ENCODE peak calls at places on chromosomes 5 and 9, in five cellular contexts. One of them, this sample, is unnamed.

GRCh38 chr9:128203842-128204551 is 818 bp downstream of the DNM1 start:
- DNase-seq in body of pancreas: no peak
- DNase-seq in fibroblast of villous mesenchyme: peak; percentile 31
- DNase-seq in suprapubic skin: no peak
- DNase-seq in GM23338: peak; percentile 74
- DNase-seq in this sample: no peak

GRCh38 chr9:76718166-76718565 is 46.1 kb upstream of the PCA3 start:
- DNase-seq in body of pancreas: no peak
- DNase-seq in GM23338: peak; percentile 53
- DNase-seq in fibroblast of villous mesenchyme: no peak
- DNase-seq in suprapubic skin: no peak
- DNase-seq in this sample: no peak

GRCh38 chr9:34599546-34599945 is 10.0 kb upstream of the CNTFR start:
- DNase-seq in GM23338: no peak
- DNase-seq in fibroblast of villous mesenchyme: no peak
- DNase-seq in body of pancreas: no peak
- DNase-seq in suprapubic skin: no peak
- DNase-seq in this sample: no peak

GRCh38 chr9:15310448-15310847 is 3.4 kb upstream of the TTC39B start:
- DNase-seq in fibroblast of villous mesenchyme: no peak
- DNase-seq in GM23338: no peak
- DNase-seq in body of pancreas: no peak
- DNase-seq in suprapubic skin: no peak
- DNase-seq in this sample: no peak

GRCh38 chr5:53130206-53130605 is 20.6 kb upstream of the MOCS2 start:
- DNase-seq in fibroblast of villous mesenchyme: peak; percentile 33
- DNase-seq in GM23338: no peak
- DNase-seq in suprapubic skin: no peak
- DNase-seq in body of pancreas: no peak
- DNase-seq in this sample: no peak

GRCh38 chr5:26148569-26149107 is 889.7 kb downstream of the CDH9 start:
- DNase-seq in suprapubic skin: no peak
- DNase-seq in body of pancreas: no peak
- DNase-seq in GM23338: peak; percentile 26
- DNase-seq in fibroblast of villous mesenchyme: no peak
- DNase-seq in this sample: no peak

GRCh38 chr5:56311306-56311904 is 78.3 kb upstream of the ANKRD55 start:
- DNase-seq in suprapubic skin: no peak
- DNase-seq in fibroblast of villous mesenchyme: no peak
- DNase-seq in body of pancreas: peak; percentile 52
- DNase-seq in GM23338: no peak
- DNase-seq in this sample: no peak

GRCh38 chr9:110109331-110110110 is 98.4 kb downstream of the C9orf152 start:
- DNase-seq in body of pancreas: no peak
- DNase-seq in suprapubic skin: no peak
- DNase-seq in GM23338: peak; percentile 64
- DNase-seq in fibroblast of villous mesenchyme: no peak
- DNase-seq in this sample: no peak

GRCh38 chr9:85658716-85659115 is 83.0 kb downstream of the AGTPBP1 start:
- DNase-seq in body of pancreas: no peak
- DNase-seq in fibroblast of villous mesenchyme: no peak
- DNase-seq in GM23338: no peak
- DNase-seq in suprapubic skin: no peak
- DNase-seq in this sample: no peak

GRCh38 chr9:109329274-109330258 is 8.7 kb upstream of the EPB41L4B start:
- DNase-seq in suprapubic skin: peak; percentile 87
- DNase-seq in GM23338: peak; percentile 38
- DNase-seq in fibroblast of villous mesenchyme: peak; percentile 58
- DNase-seq in body of pancreas: peak; percentile 94
- DNase-seq in this sample: peak; percentile 90

DNA sequence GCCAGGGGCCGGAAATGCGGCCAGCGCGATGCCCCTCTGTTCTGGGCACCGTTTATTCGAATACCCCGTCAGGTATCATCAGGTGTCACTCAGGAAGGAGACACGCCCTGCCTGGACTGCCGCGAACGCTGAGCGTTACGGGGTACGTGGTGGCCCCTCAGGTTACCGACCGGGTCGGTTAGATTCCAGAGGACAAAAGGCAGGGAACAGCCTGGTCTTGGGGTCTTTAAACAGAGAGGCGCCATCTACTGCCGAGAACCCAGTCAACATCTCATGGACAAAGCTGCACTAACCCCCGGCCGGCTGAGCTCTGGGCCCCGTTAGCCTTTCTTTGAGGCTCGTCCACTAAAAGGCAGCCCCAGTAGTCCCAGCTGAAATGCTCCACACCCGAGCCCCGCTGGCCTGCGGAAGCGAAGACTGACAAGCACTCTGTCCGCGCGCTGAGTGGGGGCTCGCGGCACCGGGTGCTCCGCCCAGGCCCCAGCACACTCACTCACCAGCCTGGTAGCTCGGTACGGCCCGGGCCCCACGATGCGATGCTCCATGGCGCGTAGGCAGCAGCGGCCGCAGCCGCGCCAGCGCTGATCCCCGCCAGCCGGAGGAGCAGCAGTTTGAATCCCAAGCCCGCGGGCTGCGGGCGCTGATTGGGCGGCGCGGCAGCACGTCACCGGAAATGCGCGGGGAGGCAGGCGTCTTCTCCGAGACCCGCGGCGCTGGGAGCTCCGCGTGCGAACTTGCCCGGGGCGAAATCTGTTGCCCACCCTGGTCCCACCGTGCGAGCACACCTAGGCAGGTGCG is at the start of gene DEPDC1B:
- DNase-seq in body of pancreas: peak; percentile 82
- DNase-seq in suprapubic skin: peak; percentile 88
- DNase-seq in GM23338: peak; percentile 95
- DNase-seq in fibroblast of villous mesenchyme: peak; percentile 89
- DNase-seq in this sample: peak; percentile 90
- TF ChIP-seq CTCF in body of pancreas: no peak
- TF ChIP-seq CTCF in suprapubic skin: no peak
- TF ChIP-seq CTCF in GM23338: peak; percentile 53
- TF ChIP-seq CTCF in fibroblast of villous mesenchyme: peak; percentile 48
- TF ChIP-seq CTCF in this sample: peak; percentile 26

DNA sequence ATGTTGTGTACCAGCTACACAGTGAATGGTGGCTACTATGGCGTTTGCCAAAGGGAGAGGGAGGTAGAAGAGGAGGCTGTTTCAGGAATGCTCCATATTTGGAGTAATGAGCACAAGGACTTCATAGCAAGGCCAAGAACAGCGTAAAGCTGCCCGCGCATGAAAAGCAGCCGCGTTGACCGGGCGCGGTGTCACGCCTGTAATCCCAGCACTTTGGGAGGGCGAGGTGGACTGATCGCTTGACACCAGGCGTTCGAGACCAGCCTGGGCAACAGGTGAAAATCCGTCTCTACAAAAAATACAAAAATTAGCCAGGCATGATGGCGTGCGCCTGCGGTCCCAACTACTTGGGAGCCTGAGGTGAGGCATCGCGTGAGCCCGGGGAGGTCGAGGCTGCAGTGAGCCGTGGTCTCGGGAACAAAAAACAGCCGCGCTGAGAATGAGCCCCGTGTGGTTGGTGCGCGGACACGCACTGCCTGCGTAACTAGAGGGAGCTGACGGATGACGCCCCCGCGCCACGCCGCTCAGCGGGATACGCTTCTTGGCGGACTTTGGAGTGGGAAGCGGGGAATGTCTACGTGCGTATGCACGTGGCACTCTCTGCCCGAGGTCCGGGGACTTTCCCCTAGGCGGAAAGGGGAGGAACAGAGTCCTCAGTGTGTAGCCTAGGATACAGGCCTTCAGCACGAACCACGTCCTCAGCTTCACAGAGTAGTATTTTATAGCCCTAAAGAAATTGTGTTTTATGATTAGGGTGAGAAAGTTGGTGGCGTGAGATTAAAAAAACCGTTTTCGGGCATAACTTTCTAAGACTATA is at the start of gene RMRP:
- DNase-seq in fibroblast of villous mesenchyme: peak; percentile 100
- DNase-seq in GM23338: peak; percentile 99
- DNase-seq in body of pancreas: peak; percentile 99
- DNase-seq in suprapubic skin: peak; percentile 99
- DNase-seq in this sample: peak; percentile 99
- TF ChIP-seq CTCF in fibroblast of villous mesenchyme: peak; percentile 19
- TF ChIP-seq CTCF in GM23338: peak; percentile 5
- TF ChIP-seq CTCF in body of pancreas: peak; percentile 62
- TF ChIP-seq CTCF in suprapubic skin: no peak
- TF ChIP-seq CTCF in this sample: no peak

GRCh38 chr9:6944093-6944551 is 186.3 kb downstream of the KDM4C start:
- DNase-seq in body of pancreas: no peak
- DNase-seq in suprapubic skin: no peak
- DNase-seq in GM23338: no peak
- DNase-seq in fibroblast of villous mesenchyme: peak; percentile 65
- DNase-seq in this sample: peak; percentile 85
- TF ChIP-seq CTCF in body of pancreas: peak; percentile 27
- TF ChIP-seq CTCF in suprapubic skin: no peak
- TF ChIP-seq CTCF in GM23338: no peak
- TF ChIP-seq CTCF in fibroblast of villous mesenchyme: no peak
- TF ChIP-seq CTCF in this sample: no peak

GRCh38 chr5:171157775-171158174 is 151.3 kb upstream of the TLX3 start:
- DNase-seq in GM23338: no peak
- DNase-seq in fibroblast of villous mesenchyme: no peak
- DNase-seq in body of pancreas: no peak
- DNase-seq in suprapubic skin: no peak
- DNase-seq in this sample: no peak

GRCh38 chr5:171166766-171167165 is 142.3 kb upstream of the TLX3 start:
- DNase-seq in suprapubic skin: no peak
- DNase-seq in body of pancreas: no peak
- DNase-seq in fibroblast of villous mesenchyme: no peak
- DNase-seq in GM23338: no peak
- DNase-seq in this sample: no peak

GRCh38 chr5:171162165-171162564 is 146.9 kb upstream of the TLX3 start:
- DNase-seq in suprapubic skin: no peak
- DNase-seq in body of pancreas: no peak
- DNase-seq in GM23338: peak; percentile 4
- DNase-seq in fibroblast of villous mesenchyme: no peak
- DNase-seq in this sample: no peak

GRCh38 chr5:171158581-171158980 is 150.5 kb upstream of the TLX3 start:
- DNase-seq in body of pancreas: no peak
- DNase-seq in GM23338: no peak
- DNase-seq in suprapubic skin: no peak
- DNase-seq in fibroblast of villous mesenchyme: no peak
- DNase-seq in this sample: peak; percentile 8

GRCh38 chr5:171162602-171163001 is 146.4 kb upstream of the TLX3 start:
- DNase-seq in suprapubic skin: no peak
- DNase-seq in GM23338: peak; percentile 80
- DNase-seq in body of pancreas: no peak
- DNase-seq in fibroblast of villous mesenchyme: peak; percentile 17
- DNase-seq in this sample: peak; percentile 41
- TF ChIP-seq CTCF in suprapubic skin: no peak
- TF ChIP-seq CTCF in GM23338: peak; percentile 80
- TF ChIP-seq CTCF in body of pancreas: no peak
- TF ChIP-seq CTCF in fibroblast of villous mesenchyme: peak; percentile 63
- TF ChIP-seq CTCF in this sample: peak; percentile 41

DNA sequence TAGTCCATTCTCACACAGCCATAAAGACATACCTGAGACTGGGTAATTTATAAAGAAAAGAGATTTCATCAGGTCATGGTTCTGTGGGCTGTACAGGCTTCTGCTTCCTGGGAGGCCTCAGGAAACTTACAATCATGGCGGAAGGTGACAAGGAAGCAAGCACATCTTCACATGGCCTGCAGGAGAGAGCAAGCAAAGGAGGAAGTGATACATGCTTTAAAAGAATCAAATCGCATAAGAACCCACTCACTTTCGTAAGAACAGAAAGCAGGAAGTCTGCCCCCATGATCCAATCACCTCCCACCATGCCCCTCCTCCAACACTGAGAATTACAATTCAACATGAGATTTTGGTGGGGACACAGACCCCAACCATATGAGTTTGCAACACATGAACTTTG is 5.1 kb upstream of the FBXO38 start:
- DNase-seq in suprapubic skin: no peak
- DNase-seq in body of pancreas: no peak
- DNase-seq in fibroblast of villous mesenchyme: no peak
- DNase-seq in GM23338: no peak
- DNase-seq in this sample: no peak
- TF ChIP-seq CTCF in suprapubic skin: no peak
- TF ChIP-seq CTCF in body of pancreas: no peak
- TF ChIP-seq CTCF in fibroblast of villous mesenchyme: no peak
- TF ChIP-seq CTCF in GM23338: no peak
- TF ChIP-seq CTCF in this sample: no peak

DNA sequence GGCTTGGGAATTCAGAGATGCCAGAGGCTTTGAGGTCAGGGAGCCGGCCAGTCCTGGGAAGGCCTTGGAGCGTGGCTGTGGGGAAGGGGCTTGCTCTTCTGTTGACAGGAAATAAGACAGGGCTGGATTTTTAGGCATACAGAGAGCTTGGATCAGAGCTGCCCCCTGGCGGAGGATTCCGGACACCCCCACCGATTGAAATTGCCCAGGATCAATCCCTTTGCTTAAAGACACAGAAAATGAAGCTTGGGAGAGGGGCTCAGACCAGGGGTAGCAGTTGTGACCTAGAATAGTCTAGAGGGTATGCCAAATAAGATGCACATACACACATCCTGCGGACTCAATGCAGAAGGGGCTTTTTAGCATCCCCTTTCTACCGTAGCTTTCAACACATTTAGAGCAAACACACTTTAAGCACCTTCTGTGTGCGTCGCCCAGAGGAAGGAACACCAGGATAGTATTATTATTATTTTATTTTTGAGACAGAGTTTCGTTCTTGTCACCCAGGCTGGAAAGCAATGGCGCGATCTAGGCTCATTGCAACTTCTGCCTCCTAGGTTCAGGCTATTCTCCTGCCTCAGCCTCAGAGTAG is 1.7 kb upstream of the NTMT1 start:
- DNase-seq in fibroblast of villous mesenchyme: peak; percentile 59
- DNase-seq in GM23338: peak; percentile 89
- DNase-seq in body of pancreas: peak; percentile 55
- DNase-seq in suprapubic skin: no peak
- DNase-seq in this sample: peak; percentile 65
- TF ChIP-seq CTCF in fibroblast of villous mesenchyme: peak; percentile 89
- TF ChIP-seq CTCF in GM23338: peak; percentile 79
- TF ChIP-seq CTCF in body of pancreas: peak; percentile 63
- TF ChIP-seq CTCF in suprapubic skin: peak; percentile 37
- TF ChIP-seq CTCF in this sample: peak; percentile 69

This sample was measured in MCF 10A.